ENCODE peak calls at places on chromosomes 3 and 15, in five cellular contexts. One of them, this sample, is unnamed.

GRCh38 chr3:122679467-122680291 is 960 bp upstream of the PARP14 start:
- DNase-seq in K562: peak; percentile 50
- DNase-seq in H1: no peak
- DNase-seq in HepG2: no peak
- DNase-seq in GM12878: no peak
- DNase-seq in this sample: peak; percentile 32

GRCh38 chr3:152302521-152303021 is 33.8 kb downstream of the MBNL1 start:
- DNase-seq in GM12878: peak; percentile 68
- DNase-seq in K562: no peak
- DNase-seq in HepG2: peak; percentile 78
- DNase-seq in H1: no peak
- DNase-seq in this sample: no peak

GRCh38 chr3:13539285-13539625 is 9.7 kb upstream of the FBLN2 start:
- DNase-seq in H1: no peak
- DNase-seq in K562: no peak
- DNase-seq in GM12878: no peak
- DNase-seq in HepG2: no peak
- DNase-seq in this sample: no peak

GRCh38 chr3:48663489-48664312 is 1.0 kb upstream of the CELSR3 start:
- DNase-seq in H1: peak; percentile 99
- DNase-seq in K562: peak; percentile 97
- DNase-seq in GM12878: peak; percentile 89
- DNase-seq in HepG2: peak; percentile 96
- DNase-seq in this sample: peak; percentile 99

GRCh38 chr3:104909721-104910120 is 457.0 kb upstream of the ALCAM start:
- DNase-seq in H1: no peak
- DNase-seq in HepG2: no peak
- DNase-seq in K562: no peak
- DNase-seq in GM12878: no peak
- DNase-seq in this sample: no peak

GRCh38 chr3:138455801-138456716 is 21.6 kb downstream of the ESYT3 start:
- DNase-seq in K562: no peak
- DNase-seq in GM12878: no peak
- DNase-seq in H1: no peak
- DNase-seq in HepG2: no peak
- DNase-seq in this sample: no peak

GRCh38 chr3:123732447-123732846 is 147.6 kb upstream of the HACD2 start:
- DNase-seq in H1: no peak
- DNase-seq in K562: no peak
- DNase-seq in GM12878: no peak
- DNase-seq in HepG2: peak; percentile 68
- DNase-seq in this sample: no peak

GRCh38 chr3:53796161-53796560 is 50.1 kb downstream of the CHDH start:
- DNase-seq in GM12878: no peak
- DNase-seq in H1: no peak
- DNase-seq in K562: no peak
- DNase-seq in HepG2: no peak
- DNase-seq in this sample: no peak

GRCh38 chr3:166900866-166901577 is 479.1 kb downstream of the ZBBX start:
- DNase-seq in K562: no peak
- DNase-seq in H1: no peak
- DNase-seq in GM12878: no peak
- DNase-seq in HepG2: no peak
- DNase-seq in this sample: no peak

GRCh38 chr15:89119489-89120478 is 31.5 kb downstream of the ABHD2 start:
- DNase-seq in HepG2: peak; percentile 51
- DNase-seq in K562: no peak
- DNase-seq in GM12878: no peak
- DNase-seq in H1: no peak
- DNase-seq in this sample: no peak

GRCh38 chr3:126216416-126216815 is 36.0 kb upstream of the ALDH1L1 start:
- DNase-seq in HepG2: no peak
- DNase-seq in K562: no peak
- DNase-seq in H1: no peak
- DNase-seq in GM12878: no peak
- DNase-seq in this sample: no peak

GRCh38 chr3:15284121-15284889 is 48.1 kb downstream of the SH3BP5 start:
- DNase-seq in HepG2: no peak
- DNase-seq in K562: no peak
- DNase-seq in GM12878: no peak
- DNase-seq in H1: no peak
- DNase-seq in this sample: no peak

GRCh38 chr3:72724070-72724469 is 124.2 kb downstream of the SHQ1 start:
- DNase-seq in GM12878: no peak
- DNase-seq in K562: no peak
- DNase-seq in HepG2: no peak
- DNase-seq in H1: no peak
- DNase-seq in this sample: no peak

GRCh38 chr15:39124925-39125625 is 455.8 kb upstream of the THBS1 start:
- DNase-seq in H1: no peak
- DNase-seq in K562: no peak
- DNase-seq in HepG2: no peak
- DNase-seq in GM12878: no peak
- DNase-seq in this sample: no peak

GRCh38 chr3:134449277-134449676 is 36.5 kb downstream of the ANAPC13 start:
- DNase-seq in K562: no peak
- DNase-seq in HepG2: peak; percentile 56
- DNase-seq in H1: no peak
- DNase-seq in GM12878: no peak
- DNase-seq in this sample: peak; percentile 82

GRCh38 chr15:69757186-69757585 is 304.6 kb downstream of the RPLP1 start:
- DNase-seq in H1: no peak
- DNase-seq in GM12878: no peak
- DNase-seq in K562: no peak
- DNase-seq in HepG2: no peak
- DNase-seq in this sample: no peak

GRCh38 chr3:8353364-8353763 is 148.3 kb upstream of the LMCD1 start:
- DNase-seq in GM12878: no peak
- DNase-seq in K562: no peak
- DNase-seq in H1: no peak
- DNase-seq in HepG2: no peak
- DNase-seq in this sample: no peak

GRCh38 chr3:114005406-114005987 is 50.8 kb downstream of the CCDC191 start:
- DNase-seq in K562: no peak
- DNase-seq in HepG2: no peak
- DNase-seq in GM12878: peak; percentile 35
- DNase-seq in H1: no peak
- DNase-seq in this sample: no peak

GRCh38 chr3:47605646-47606045 is 27.0 kb upstream of the CSPG5 start:
- DNase-seq in K562: no peak
- DNase-seq in H1: no peak
- DNase-seq in HepG2: no peak
- DNase-seq in GM12878: no peak
- DNase-seq in this sample: no peak

GRCh38 chr3:109774108-109774507 is 436.8 kb upstream of the DPPA4 start:
- DNase-seq in GM12878: no peak
- DNase-seq in K562: no peak
- DNase-seq in HepG2: no peak
- DNase-seq in H1: no peak
- DNase-seq in this sample: no peak

GRCh38 chr3:158539414-158540014 is 31.5 kb upstream of the MLF1 start:
- DNase-seq in K562: peak; percentile 30
- DNase-seq in HepG2: peak; percentile 46
- DNase-seq in GM12878: no peak
- DNase-seq in H1: no peak
- DNase-seq in this sample: peak; percentile 82

GRCh38 chr15:65818927-65819562 is 27.0 kb upstream of the DENND4A start:
- DNase-seq in H1: no peak
- DNase-seq in GM12878: peak; percentile 78
- DNase-seq in HepG2: no peak
- DNase-seq in K562: peak; percentile 44
- DNase-seq in this sample: no peak

GRCh38 chr15:68412218-68412617 is 19.7 kb downstream of the ITGA11 start:
- DNase-seq in H1: no peak
- DNase-seq in HepG2: no peak
- DNase-seq in K562: no peak
- DNase-seq in GM12878: no peak
- DNase-seq in this sample: no peak

GRCh38 chr3:38098376-38098723 is 38.6 kb downstream of the ACAA1 start:
- DNase-seq in H1: no peak
- DNase-seq in K562: no peak
- DNase-seq in HepG2: no peak
- DNase-seq in GM12878: no peak
- DNase-seq in this sample: no peak

GRCh38 chr3:50503504-50503903 is at the start of gene CACNA2D2:
- DNase-seq in GM12878: no peak
- DNase-seq in H1: no peak
- DNase-seq in HepG2: no peak
- DNase-seq in K562: peak; percentile 84
- DNase-seq in this sample: peak; percentile 77

GRCh38 chr3:167918686-167919085 is 177.0 kb downstream of the GOLIM4 start:
- DNase-seq in K562: no peak
- DNase-seq in GM12878: no peak
- DNase-seq in H1: no peak
- DNase-seq in HepG2: no peak
- DNase-seq in this sample: no peak

GRCh38 chr3:64667138-64667537 is 20.7 kb downstream of the ADAMTS9 start:
- DNase-seq in GM12878: no peak
- DNase-seq in H1: no peak
- DNase-seq in K562: no peak
- DNase-seq in HepG2: no peak
- DNase-seq in this sample: no peak

GRCh38 chr3:9226326-9226725 is 23.1 kb downstream of the SRGAP3 start:
- DNase-seq in H1: no peak
- DNase-seq in K562: no peak
- DNase-seq in HepG2: no peak
- DNase-seq in GM12878: no peak
- DNase-seq in this sample: no peak

DNA sequence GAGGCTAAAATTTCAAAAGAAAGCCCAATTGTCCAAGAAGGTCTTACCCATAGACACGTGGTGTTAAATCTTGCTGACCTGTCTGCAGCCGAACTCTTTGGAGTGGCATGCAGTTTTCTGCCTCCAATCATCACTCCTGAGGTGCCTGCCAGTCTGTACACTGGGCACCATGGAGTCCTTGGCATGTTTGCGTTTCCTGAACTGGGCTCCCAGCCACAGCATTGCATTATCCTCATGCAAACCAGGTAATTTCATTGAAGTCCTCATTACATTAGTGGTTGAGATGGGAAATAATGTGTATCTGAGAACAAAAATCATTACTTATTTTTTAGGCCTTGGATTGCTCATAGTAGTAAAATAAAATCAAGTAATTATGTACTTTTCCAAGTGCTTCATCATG is 152.3 kb downstream of the AKAP13 start:
- DNase-seq in K562: no peak
- DNase-seq in GM12878: no peak
- DNase-seq in HepG2: no peak
- DNase-seq in H1: no peak
- DNase-seq in this sample: no peak
- H3K4me1 ChIP-seq in K562: no peaks in the 10 kb centered on the region
- H3K4me1 ChIP-seq in GM12878: peaks cover 23% of the 10 kb centered on the region
- H3K4me1 ChIP-seq in HepG2: no peaks in the 10 kb centered on the region
- H3K4me1 ChIP-seq in H1: peaks cover 5% of the 10 kb centered on the region
- H3K4me1 ChIP-seq in this sample: peaks cover 14% of the 10 kb centered on the region

GRCh38 chr3:184814214-184814613 is 2.2 kb downstream of the VPS8 start:
- DNase-seq in HepG2: no peak
- DNase-seq in H1: no peak
- DNase-seq in K562: no peak
- DNase-seq in GM12878: peak; percentile 8
- DNase-seq in this sample: no peak

GRCh38 chr3:184815046-184815930 is 3.3 kb downstream of the VPS8 start:
- DNase-seq in K562: no peak
- DNase-seq in HepG2: no peak
- DNase-seq in GM12878: no peak
- DNase-seq in H1: no peak
- DNase-seq in this sample: no peak

GRCh38 chr3:184813357-184813756 is 1.4 kb downstream of the VPS8 start:
- DNase-seq in GM12878: no peak
- DNase-seq in HepG2: no peak
- DNase-seq in H1: no peak
- DNase-seq in K562: no peak
- DNase-seq in this sample: no peak

GRCh38 chr3:184812845-184813157 is 835 bp downstream of the VPS8 start:
- DNase-seq in HepG2: no peak
- DNase-seq in K562: no peak
- DNase-seq in H1: no peak
- DNase-seq in GM12878: no peak
- DNase-seq in this sample: no peak

DNA sequence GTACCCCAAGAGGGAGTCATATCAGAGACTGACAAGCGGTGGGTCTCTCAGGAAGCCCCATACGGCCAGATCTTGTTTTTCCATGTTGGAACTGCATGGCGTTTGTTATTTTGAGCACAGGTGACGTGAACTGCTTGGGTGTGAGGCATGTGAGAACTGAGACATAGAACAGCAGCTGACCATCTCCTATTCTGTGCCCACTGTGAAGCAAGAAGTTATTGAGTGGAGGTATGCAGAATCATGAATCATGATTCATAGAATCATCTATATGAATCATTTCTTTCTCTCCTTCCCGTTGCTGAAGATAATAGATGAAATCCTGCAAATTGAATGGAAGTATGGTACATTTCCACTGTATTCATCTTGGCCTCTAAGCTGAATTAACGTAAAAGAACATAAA is 4.7 kb downstream of the VPS8 start:
- DNase-seq in GM12878: no peak
- DNase-seq in H1: no peak
- DNase-seq in HepG2: no peak
- DNase-seq in K562: no peak
- DNase-seq in this sample: no peak
- TF ChIP-seq CREB1 in GM12878: no peak
- TF ChIP-seq CREB1 in H1: no peak
- TF ChIP-seq CREB1 in HepG2: no peak
- TF ChIP-seq CREB1 in K562: no peak
- TF ChIP-seq CREB1 in this sample: no peak

DNA sequence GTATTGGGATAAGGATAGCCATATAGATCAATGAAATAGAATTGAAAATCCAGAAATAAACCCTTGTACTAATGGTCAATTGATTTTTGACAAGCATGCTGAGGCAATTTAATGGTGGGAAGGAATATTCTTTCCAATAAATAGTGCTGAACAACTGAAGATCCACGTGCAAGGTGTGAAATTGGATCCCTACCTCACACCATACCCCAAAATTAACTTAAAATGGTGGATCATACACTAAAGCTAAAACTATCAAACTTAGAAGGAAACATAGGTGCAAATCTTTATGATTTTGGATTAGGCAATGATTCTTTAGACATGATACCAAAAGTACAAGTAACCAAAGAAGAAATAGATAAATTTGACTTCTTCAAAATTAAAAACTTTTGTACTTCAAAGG is 22.1 kb upstream of the SYNM start:
- DNase-seq in H1: no peak
- DNase-seq in GM12878: no peak
- DNase-seq in HepG2: no peak
- DNase-seq in K562: no peak
- DNase-seq in this sample: no peak
- H2AFZ ChIP-seq in H1: no peak overlapping the region
- H2AFZ ChIP-seq in GM12878: no peak overlapping the region
- H2AFZ ChIP-seq in HepG2: no peak overlapping the region
- H2AFZ ChIP-seq in K562: no peak overlapping the region
- H2AFZ ChIP-seq in this sample: no peak overlapping the region

DNA sequence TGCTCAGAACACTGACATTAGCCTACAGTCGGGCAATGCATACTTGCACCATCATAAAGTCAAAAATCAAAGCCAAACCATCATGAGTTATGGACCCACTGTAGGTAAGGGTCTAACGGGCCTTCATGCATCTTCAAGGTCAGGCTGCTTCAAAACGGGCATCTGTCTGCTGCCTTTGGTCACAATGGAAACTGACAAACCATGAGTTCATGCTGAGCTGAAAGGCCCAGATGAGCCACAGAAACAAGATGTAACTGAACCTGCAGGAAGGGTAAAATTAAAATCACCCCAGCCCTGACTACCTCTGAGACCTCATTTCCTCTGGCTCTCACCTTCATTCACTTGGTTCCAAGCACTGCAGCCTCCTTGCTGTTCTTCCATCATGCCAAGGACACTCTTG is 143.8 kb downstream of the ERC2 start:
- DNase-seq in HepG2: no peak
- DNase-seq in K562: no peak
- DNase-seq in H1: no peak
- DNase-seq in GM12878: no peak
- DNase-seq in this sample: no peak
- H3K4me1 ChIP-seq in HepG2: no peaks in the 10 kb centered on the region
- H3K4me1 ChIP-seq in K562: no peaks in the 10 kb centered on the region
- H3K4me1 ChIP-seq in H1: peaks cover 7% of the 10 kb centered on the region
- H3K4me1 ChIP-seq in GM12878: no peaks in the 10 kb centered on the region
- H3K4me1 ChIP-seq in this sample: peaks cover 18% of the 10 kb centered on the region

This sample was measured in GM23338.